ENCODE peak calls at places on chromosomes 7 and 10, in eight cellular contexts. E, D, V, T, U, L, P and F are unnamed samples.

GRCh38 chr10:124642076-124642710 is 102.0 kb downstream of the FAM53B start:
- DNase-seq in E (no peak), D (no peak), V (no peak), T (no peak), U (no peak), L (no peak), P (no peak), F (no peak)

GRCh38 chr7:107118109-107118900 is 50.5 kb upstream of the HBP1 start:
- DNase-seq in E (no peak), D (peak; percentile 6), V (no peak), T (no peak), U (no peak), L (no peak), P (no peak), F (no peak)

GRCh38 chr7:16754869-16755317 is 1.3 kb downstream of the TSPAN13 start:
- DNase-seq in E (no peak), D (no peak), V (no peak), T (peak; percentile 36), U (no peak), L (no peak), P (no peak), F (no peak)

GRCh38 chr10:97407211-97407951 is 6.2 kb upstream of the RRP12 start:
- DNase-seq in E (peak; percentile 61), D (peak; percentile 84), V (no peak), T (peak; percentile 88), U (no peak), L (peak; percentile 80), P (peak; percentile 91), F (peak; percentile 85)

GRCh38 chr7:44157116-44158059 is 16.3 kb upstream of the MYL7 start:
- DNase-seq in E (no peak), D (no peak), V (no peak), T (no peak), U (no peak), L (no peak), P (no peak), F (no peak)

GRCh38 chr7:95264225-95264927 is 60.0 kb downstream of the PON1 start:
- DNase-seq in E (no peak), D (peak; percentile 1), V (no peak), T (peak; percentile 24), U (no peak), L (no peak), P (peak; percentile 13), F (peak; percentile 80)

GRCh38 chr7:100694196-100694745 is at the start of gene GIGYF1:
- DNase-seq in E (peak; percentile 69), D (peak; percentile 56), V (peak; percentile 56), T (peak; percentile 68), U (peak; percentile 81), L (peak; percentile 86), P (peak; percentile 84), F (peak; percentile 47)

GRCh38 chr10:89659185-89660131 is 14.4 kb upstream of the PANK1 start:
- DNase-seq in E (no peak), D (peak; percentile 92), V (no peak), T (no peak), U (no peak), L (no peak), P (no peak), F (no peak)

GRCh38 chr7:139798221-139798620 is 20.4 kb upstream of the HIPK2 start:
- DNase-seq in E (no peak), D (no peak), V (no peak), T (peak; percentile 75), U (no peak), L (peak; percentile 54), P (no peak), F (no peak)

GRCh38 chr7:79414910-79415309 is 38.6 kb downstream of the MAGI2 start:
- DNase-seq in E (no peak), D (peak; percentile 79), V (no peak), T (no peak), U (no peak), L (no peak), P (no peak), F (no peak)

GRCh38 chr7:130903358-130903974 is 169.5 kb upstream of the KLF14 start:
- DNase-seq in E (no peak), D (peak; percentile 94), V (no peak), T (peak; percentile 88), U (no peak), L (no peak), P (no peak), F (peak; percentile 62)

GRCh38 chr10:132132391-132132841 is 54.3 kb upstream of the DPYSL4 start:
- DNase-seq in E (no peak), D (no peak), V (no peak), T (no peak), U (peak; percentile 6), L (no peak), P (peak; percentile 7), F (peak; percentile 6)

GRCh38 chr10:77341055-77341454 is 296.6 kb downstream of the KCNMA1 start:
- DNase-seq in E (no peak), D (no peak), V (no peak), T (no peak), U (no peak), L (no peak), P (no peak), F (no peak)

GRCh38 chr10:27558612-27559020 is 54.5 kb downstream of the RAB18 start:
- DNase-seq in E (peak; percentile 26), D (peak; percentile 50), V (peak; percentile 10), T (peak; percentile 57), U (peak; percentile 29), L (peak; percentile 59), P (peak; percentile 49), F (peak; percentile 81)

GRCh38 chr10:77428776-77429395 is 208.7 kb downstream of the KCNMA1 start:
- DNase-seq in E (no peak), D (peak; percentile 87), V (peak; percentile 64), T (peak; percentile 68), U (peak; percentile 48), L (no peak), P (peak; percentile 26), F (peak; percentile 45)

GRCh38 chr7:151453326-151453791 is 13.4 kb upstream of the CRYGN start:
- DNase-seq in E (no peak), D (no peak), V (no peak), T (no peak), U (no peak), L (no peak), P (no peak), F (no peak)

GRCh38 chr7:23106491-23106800 is 861 bp downstream of the KLHL7 start:
- DNase-seq in E (peak; percentile 37), D (peak; percentile 48), V (peak; percentile 5), T (no peak), U (no peak), L (no peak), P (peak; percentile 34), F (no peak)

GRCh38 chr7:158096582-158096981 is 491.0 kb downstream of the PTPRN2 start:
- DNase-seq in E (no peak), D (no peak), V (no peak), T (no peak), U (no peak), L (no peak), P (no peak), F (no peak)

GRCh38 chr10:2202401-2202800 is 465.1 kb upstream of the ADARB2 start:
- DNase-seq in E (no peak), D (no peak), V (no peak), T (peak; percentile 61), U (no peak), L (no peak), P (peak; percentile 19), F (peak; percentile 40)

GRCh38 chr7:66315192-66315591 is 110.1 kb downstream of the TPST1 start:
- DNase-seq in E (no peak), D (no peak), V (no peak), T (no peak), U (no peak), L (no peak), P (no peak), F (no peak)

GRCh38 chr7:44213206-44213871 is 12.6 kb downstream of the YKT6 start:
- DNase-seq in E (no peak), D (no peak), V (no peak), T (no peak), U (no peak), L (no peak), P (no peak), F (no peak)

GRCh38 chr10:48414778-48415177 is 108.3 kb downstream of the MAPK8 start:
- DNase-seq in E (no peak), D (peak; percentile 33), V (no peak), T (peak; percentile 70), U (no peak), L (no peak), P (peak; percentile 31), F (peak; percentile 39)

GRCh38 chr7:78530351-78530750 is 731.8 kb downstream of the PHTF2 start:
- DNase-seq in E (no peak), D (peak; percentile 23), V (no peak), T (peak; percentile 76), U (no peak), L (no peak), P (peak; percentile 14), F (peak; percentile 22)

GRCh38 chr7:2554654-2555053 is 670 bp downstream of the BRAT1 start:
- DNase-seq in E (no peak), D (no peak), V (no peak), T (no peak), U (no peak), L (peak; percentile 34), P (peak; percentile 13), F (peak; percentile 6)

GRCh38 chr7:88226886-88227516 is 7.2 kb upstream of the SRI start:
- DNase-seq in E (no peak), D (peak; percentile 86), V (no peak), T (peak; percentile 93), U (no peak), L (no peak), P (peak; percentile 86), F (peak; percentile 92)

GRCh38 chr10:56288403-56288802 is 72.7 kb downstream of the ZWINT start:
- DNase-seq in E (no peak), D (no peak), V (no peak), T (no peak), U (no peak), L (no peak), P (no peak), F (no peak)
- TF ChIP-seq CTCF in E (no peak), D (no peak), V (no peak), T (no peak), U (no peak), L (no peak), P (no peak), F (no peak)

GRCh38 chr7:14826426-14826825 is 76.1 kb downstream of the DGKB start:
- DNase-seq in E (no peak), D (no peak), V (no peak), T (no peak), U (no peak), L (no peak), P (no peak), F (no peak)
- TF ChIP-seq CTCF in E (no peak), D (no peak), V (no peak), T (no peak), U (no peak), L (no peak), P (no peak), F (no peak)

GRCh38 chr7:42886129-42886528 is 25.7 kb downstream of the C7orf25 start:
- DNase-seq in E (no peak), D (peak; percentile 31), V (no peak), T (peak; percentile 21), U (no peak), L (no peak), P (no peak), F (peak; percentile 42)
- TF ChIP-seq CTCF in E (peak; percentile 40), D (peak; percentile 39), V (no peak), T (peak; percentile 19), U (no peak), L (peak; percentile 21), P (peak; percentile 61), F (peak; percentile 56)

DNA sequence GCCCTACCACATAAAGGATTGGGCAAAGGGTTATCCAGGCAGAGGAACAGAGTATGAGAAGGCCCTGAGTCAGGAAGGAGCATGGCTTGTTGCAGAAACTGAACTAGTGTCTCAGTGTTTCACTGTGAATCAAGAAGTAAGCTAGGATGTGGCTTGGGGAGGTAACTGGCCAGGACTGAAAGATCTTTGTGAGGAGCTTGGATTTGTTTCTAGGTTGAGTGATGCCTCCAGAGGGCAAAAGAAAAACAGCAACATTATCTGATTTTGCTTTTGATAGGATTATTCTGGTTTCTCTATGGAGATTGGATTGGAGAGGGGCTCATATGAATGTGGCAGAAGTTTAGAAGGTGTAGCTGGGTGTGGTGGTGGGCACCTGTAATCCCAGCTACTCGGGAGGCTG is 137.9 kb upstream of the HDAC9 start:
- DNase-seq in E (no peak), D (no peak), V (no peak), T (peak; percentile 29), U (no peak), L (peak; percentile 9), P (peak; percentile 24), F (peak; percentile 9)
- TF ChIP-seq CTCF in E (no peak), D (peak; percentile 16), V (no peak), T (peak; percentile 36), U (peak; percentile 10), L (no peak), P (peak; percentile 26), F (no peak)